ENCODE peak calls at places on chromosomes 7 and 10, in four cellular contexts. N is adrenal gland, R is NCI-H1092 treated with DMSO at 0.1 percent for 48 hours, O is COR-L47. D is an unnamed sample.

GRCh38 chr10:48574322-48574796 is 30.5 kb downstream of the ARHGAP22 start:
- DNase-seq in O (no peak), R (no peak), N (peak; percentile 18), D (no peak)

GRCh38 chr7:139774376-139774775 is 3.4 kb downstream of the HIPK2 start:
- DNase-seq in O (no peak), N (no peak), R (no peak), D (no peak)

GRCh38 chr10:99522078-99522479 is 10.7 kb upstream of the NKX2-3 start:
- DNase-seq in R (no peak), O (no peak), N (no peak), D (no peak)

GRCh38 chr7:100720645-100721504 is 607 bp downstream of the EPO start:
- DNase-seq in O (no peak), R (no peak), N (no peak), D (no peak)

GRCh38 chr7:139681812-139682135 is 96.0 kb downstream of the HIPK2 start:
- DNase-seq in N (no peak), O (no peak), R (no peak), D (no peak)

GRCh38 chr10:63713191-63714144 is 192.3 kb downstream of the REEP3 start:
- DNase-seq in N (peak; percentile 90), R (peak; percentile 89), O (peak; percentile 99), D (peak; percentile 97)

GRCh38 chr7:156998988-156999610 is 11.4 kb downstream of the MNX1 start:
- DNase-seq in R (no peak), N (no peak), O (no peak), D (no peak)

GRCh38 chr10:75511011-75511410 is 79.6 kb downstream of the LRMDA start:
- DNase-seq in N (no peak), O (no peak), R (no peak), D (no peak)

GRCh38 chr7:100890640-100891521 is 1.4 kb upstream of the UFSP1 start:
- DNase-seq in R (no peak), O (no peak), N (peak; percentile 52), D (no peak)

GRCh38 chr10:24384954-24385353 is 176.0 kb downstream of the KIAA1217 start:
- DNase-seq in R (no peak), N (no peak), O (no peak), D (no peak)

GRCh38 chr7:139776486-139777303 is 1.1 kb downstream of the HIPK2 start:
- DNase-seq in N (no peak), R (peak; percentile 77), O (no peak), D (no peak)

GRCh38 chr7:517848-518629 is 1.6 kb downstream of the PDGFA start:
- DNase-seq in O (no peak), N (peak; percentile 84), R (no peak), D (no peak)

GRCh38 chr7:100486753-100487446 is 3.2 kb downstream of the NYAP1 start:
- DNase-seq in O (peak; percentile 16), N (no peak), R (no peak), D (no peak)

GRCh38 chr10:44975487-44976331 is 2.9 kb downstream of the DEPP1 start:
- DNase-seq in O (peak; percentile 55), N (no peak), R (peak; percentile 23), D (no peak)

GRCh38 chr7:50766106-50766505 is 16.6 kb downstream of the GRB10 start:
- DNase-seq in N (no peak), R (no peak), O (no peak), D (no peak)

GRCh38 chr7:34016876-34017275 is 111.5 kb downstream of the BMPER start:
- DNase-seq in O (no peak), R (no peak), N (no peak), D (no peak)

GRCh38 chr10:68154211-68154497 is 44.9 kb downstream of the MYPN start:
- DNase-seq in N (peak; percentile 82), O (no peak), R (peak; percentile 13), D (no peak)

GRCh38 chr10:131666091-131666490 is 234.7 kb upstream of the PPP2R2D start:
- DNase-seq in R (no peak), N (no peak), O (no peak), D (no peak)

GRCh38 chr7:26166681-26167266 is 14.8 kb downstream of the NFE2L3 start:
- DNase-seq in R (no peak), N (no peak), O (no peak), D (no peak)

GRCh38 chr10:3955493-3955892 is 170.5 kb upstream of the KLF6 start:
- DNase-seq in O (no peak), R (peak; percentile 86), N (no peak), D (no peak)

GRCh38 chr10:25393621-25394020 is 218.8 kb downstream of the GPR158 start:
- DNase-seq in O (no peak), N (no peak), R (no peak), D (peak; percentile 65)

GRCh38 chr10:71243756-71244637 is 31.6 kb downstream of the UNC5B start:
- DNase-seq in N (no peak), R (no peak), O (no peak), D (no peak)

GRCh38 chr7:92835851-92836488 is 403 bp downstream of the CDK6 start:
- DNase-seq in R (no peak), N (peak; percentile 57), O (no peak), D (no peak)

GRCh38 chr7:37765872-37766525 is 82.4 kb upstream of the NME8 start:
- DNase-seq in R (no peak), N (no peak), O (no peak), D (no peak)

GRCh38 chr7:98613601-98614425 is 3.3 kb upstream of the NPTX2 start:
- DNase-seq in N (no peak), R (no peak), O (no peak), D (no peak)

GRCh38 chr10:109846832-109847231 is 76.5 kb downstream of the XPNPEP1 start:
- DNase-seq in N (no peak), O (no peak), R (no peak), D (no peak)

GRCh38 chr7:4681218-4681851 is 760 bp upstream of the FOXK1 start:
- DNase-seq in R (no peak), O (no peak), N (no peak), D (no peak)

GRCh38 chr10:97542169-97543024 is 30.2 kb upstream of the ANKRD2 start:
- DNase-seq in O (no peak), N (peak; percentile 88), R (no peak), D (peak; percentile 72)

GRCh38 chr7:13604178-13604577 is 385.3 kb downstream of the ETV1 start:
- DNase-seq in O (no peak), R (no peak), N (no peak), D (no peak)

GRCh38 chr7:120089968-120090367 is 183.0 kb upstream of the KCND2 start:
- DNase-seq in O (no peak), R (no peak), N (peak; percentile 68), D (no peak)

D was measured in NCI-H446 treated with DMSO at 0.1 percent for 48 hours.